ENCODE peak calls at places on chromosomes 11 and 22, in four cellular contexts. R is mucosa of descending colon, U is AG10803, S is WTC11. V is an unnamed sample.

GRCh38 chr22:17260950-17261349 is 41.7 kb upstream of the ADA2 start:
- DNase-seq in S (peak; percentile 42), U (no peak), R (no peak), V (no peak)

GRCh38 chr22:48828688-48829087 is 999.0 kb downstream of the BRD1 start:
- DNase-seq in U (no peak), R (no peak), S (no peak), V (no peak)

GRCh38 chr22:25406510-25407210 is 157.8 kb upstream of the GRK3 start:
- DNase-seq in R (peak; percentile 27), S (no peak), U (no peak), V (peak; percentile 65)

GRCh38 chr22:39290724-39291161 is 28.7 kb downstream of the RPL3 start:
- DNase-seq in U (no peak), S (no peak), R (no peak), V (peak; percentile 48)

GRCh38 chr11:122723576-122723975 is 68.1 kb downstream of the UBASH3B start:
- DNase-seq in R (no peak), S (no peak), U (no peak), V (no peak)

GRCh38 chr11:72102946-72103753 is at the start of gene LAMTOR1:
- DNase-seq in U (peak; percentile 99), S (peak; percentile 99), R (peak; percentile 100), V (peak; percentile 99)

GRCh38 chr22:47398491-47398890 is 636.0 kb downstream of the TBC1D22A start:
- DNase-seq in U (no peak), S (no peak), R (no peak), V (no peak)

GRCh38 chr11:2151500-2152257 is 9.3 kb downstream of the INS start:
- DNase-seq in S (peak; percentile 91), U (peak; percentile 58), R (peak; percentile 84), V (peak; percentile 87)

GRCh38 chr11:57196556-57196955 is 14.8 kb downstream of the LRRC55 start:
- DNase-seq in U (no peak), R (no peak), S (no peak), V (no peak)

GRCh38 chr22:38315801-38316339 is 1.4 kb downstream of the CSNK1E start:
- DNase-seq in R (peak; percentile 29), U (peak; percentile 9), S (no peak), V (no peak)

GRCh38 chr11:10019906-10020682 is 273.9 kb downstream of the SBF2 start:
- DNase-seq in R (peak; percentile 74), S (no peak), U (no peak), V (no peak)

GRCh38 chr22:19962246-19962908 is 20.8 kb upstream of the TXNRD2 start:
- DNase-seq in R (peak; percentile 91), U (peak; percentile 71), S (peak; percentile 91), V (peak; percentile 80)

GRCh38 chr22:36136475-36136874 is 24.1 kb downstream of the APOL3 start:
- DNase-seq in R (no peak), S (no peak), U (peak; percentile 48), V (no peak)

GRCh38 chr22:29744902-29745301 is 21.9 kb downstream of the ZMAT5 start:
- DNase-seq in R (no peak), S (no peak), U (peak; percentile 86), V (peak; percentile 14)

GRCh38 chr22:17588606-17589005 is 25.3 kb downstream of the SLC25A18 start:
- DNase-seq in U (no peak), R (no peak), S (no peak), V (no peak)

GRCh38 chr11:33116535-33116934 is 44.7 kb downstream of the CSTF3 start:
- DNase-seq in S (no peak), R (no peak), U (no peak), V (no peak)

GRCh38 chr22:38298312-38299000 is 18.8 kb downstream of the CSNK1E start:
- DNase-seq in S (peak; percentile 63), R (peak; percentile 49), U (peak; percentile 60), V (no peak)

GRCh38 chr11:8735094-8735493 is 52.5 kb downstream of the RPL27A start:
- DNase-seq in R (no peak), U (no peak), S (no peak), V (no peak)

GRCh38 chr22:17869285-17870096 is 95.2 kb upstream of the BID start:
- DNase-seq in S (no peak), R (peak; percentile 59), U (no peak), V (no peak)

GRCh38 chr22:32850591-32851517 is 49.3 kb downstream of the TIMP3 start:
- DNase-seq in S (no peak), R (peak; percentile 65), U (peak; percentile 72), V (no peak)

GRCh38 chr22:50612715-50613221 is 12.2 kb downstream of the MAPK8IP2 start:
- DNase-seq in S (peak; percentile 51), U (no peak), R (peak; percentile 53), V (no peak)

GRCh38 chr11:30049214-30049613 is 32.4 kb upstream of the KCNA4 start:
- DNase-seq in U (no peak), S (no peak), R (no peak), V (no peak)

GRCh38 chr11:30041171-30041570 is 24.3 kb upstream of the KCNA4 start:
- DNase-seq in R (no peak), S (no peak), U (no peak), V (no peak)

GRCh38 chr11:30045144-30045543 is 28.3 kb upstream of the KCNA4 start:
- DNase-seq in R (no peak), S (no peak), U (no peak), V (no peak)

GRCh38 chr11:30046211-30046945 is 29.5 kb upstream of the KCNA4 start:
- DNase-seq in U (no peak), S (peak; percentile 52), R (no peak), V (no peak)
- TF ChIP-seq CTCF in U (no peak), S (no peak), R (no peak), V (no peak)

DNA sequence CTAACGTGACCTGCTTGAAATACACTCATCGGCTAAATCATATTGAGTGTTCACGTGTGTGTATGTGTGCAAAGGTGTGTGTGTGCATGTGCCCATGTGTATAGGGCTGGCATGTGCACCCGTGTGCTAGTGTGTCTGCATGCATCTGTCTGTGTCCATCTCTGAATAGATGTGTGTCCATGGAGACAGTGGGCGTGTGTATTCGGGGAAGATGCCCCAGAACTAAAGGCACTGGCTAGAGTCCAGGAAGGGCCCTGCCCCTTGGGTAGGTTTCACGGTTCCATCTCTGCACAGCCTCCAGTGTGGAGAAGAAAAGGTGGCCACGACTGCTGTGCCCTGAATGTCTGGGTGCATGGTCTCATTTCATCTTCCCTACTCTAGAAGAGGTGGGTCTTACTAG is 220.3 kb downstream of the MN1 start:
- DNase-seq in R (no peak), S (no peak), U (no peak), V (no peak)
- TF ChIP-seq CTCF in R (no peak), S (no peak), U (no peak), V (no peak)

DNA sequence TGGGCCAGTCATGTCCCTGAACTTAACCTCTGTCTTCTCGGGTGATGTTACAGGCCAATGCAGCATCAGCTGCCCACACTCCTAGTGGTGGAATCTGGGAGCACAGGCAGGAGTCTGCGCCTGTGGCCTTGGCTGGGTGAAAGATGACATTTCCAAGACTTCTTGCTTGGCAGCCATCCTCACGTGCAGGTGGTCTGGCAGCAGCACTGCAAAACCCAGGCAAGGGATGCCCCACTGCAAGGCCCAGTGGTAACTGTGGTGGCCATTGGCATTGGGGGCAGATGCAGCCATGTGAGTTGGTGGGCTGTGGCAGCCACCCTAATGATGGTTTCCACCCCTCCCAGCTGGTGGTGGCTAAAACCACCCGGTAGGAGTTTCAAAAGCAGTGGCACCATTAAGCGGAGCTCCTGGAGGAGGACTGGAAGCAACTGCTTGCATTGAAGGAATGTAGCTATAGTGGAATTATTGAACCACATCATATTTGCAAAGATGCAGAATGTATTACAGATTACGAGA is 120.5 kb upstream of the TOP3B start:
- DNase-seq in R (no peak), U (no peak), S (peak; percentile 69), V (peak; percentile 70)
- TF ChIP-seq CTCF in R (no peak), U (peak; percentile 44), S (peak; percentile 79), V (peak; percentile 76)

GRCh38 chr11:45543808-45544422 is 121.5 kb downstream of the CHST1 start:
- DNase-seq in U (no peak), S (peak; percentile 69), R (no peak), V (no peak)
- TF ChIP-seq CTCF in U (no peak), S (no peak), R (no peak), V (no peak)

DNA sequence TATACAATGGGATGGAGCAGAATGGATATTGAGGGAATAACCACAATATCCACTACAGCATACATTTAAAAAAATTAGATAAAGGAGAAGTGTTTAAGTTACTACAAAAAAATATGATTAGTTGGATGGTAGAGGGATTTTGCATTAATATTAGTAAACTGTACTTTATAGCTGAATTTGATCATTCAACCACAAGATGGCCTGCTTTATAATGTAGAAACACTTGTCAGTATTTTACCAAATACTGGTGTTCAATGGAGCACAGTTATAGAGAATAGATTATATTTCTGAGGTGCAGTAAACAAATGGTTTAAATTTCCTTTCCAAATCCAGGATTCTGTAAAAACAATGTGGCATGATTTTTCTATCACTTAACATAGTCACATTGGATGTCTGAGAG is 818.8 kb upstream of the CHORDC1 start:
- DNase-seq in R (no peak), U (no peak), S (no peak), V (no peak)
- TF ChIP-seq CTCF in R (no peak), U (no peak), S (no peak), V (no peak)

GRCh38 chr11:61617515-61617914 is 36.6 kb upstream of the SYT7 start:
- DNase-seq in R (no peak), S (no peak), U (no peak), V (no peak)
- TF ChIP-seq CTCF in R (no peak), S (no peak), U (peak; percentile 3), V (peak; percentile 45)

DNA sequence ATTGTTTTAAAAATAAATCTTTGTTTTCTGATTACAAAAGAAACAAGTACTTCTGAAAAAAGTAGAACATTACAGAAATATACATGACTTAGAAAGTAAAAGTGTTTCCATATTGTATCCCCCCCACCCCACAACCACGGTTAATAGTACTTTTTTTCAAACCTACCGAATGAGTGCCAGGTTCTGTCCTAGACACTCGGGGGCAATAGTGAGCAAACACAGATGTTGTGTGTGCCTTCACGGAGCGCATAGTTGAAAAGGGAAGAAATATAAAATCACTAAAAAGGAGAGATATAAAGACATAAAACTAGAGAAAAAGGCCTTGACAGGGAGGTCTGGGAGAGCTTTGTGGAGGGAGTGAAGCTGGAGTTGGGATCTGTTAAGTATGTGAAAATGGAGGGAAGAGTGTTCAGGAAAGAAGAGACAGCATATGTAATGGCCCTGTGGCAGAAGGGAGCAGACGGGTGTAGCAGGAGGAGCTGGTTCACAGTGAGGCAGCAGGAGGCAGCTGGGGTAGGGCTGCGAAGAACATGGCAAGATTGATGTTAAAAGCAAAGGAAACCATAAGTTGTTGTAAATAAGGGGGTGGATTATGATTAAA is 42.1 kb upstream of the ALX4 start:
- DNase-seq in U (no peak), S (no peak), R (no peak), V (no peak)
- TF ChIP-seq CTCF in U (no peak), S (no peak), R (no peak), V (no peak)